ENCODE peak calls at places on chromosomes 7 and 10, in eight cellular contexts. W is sigmoid colon, M is stomach, E is esophagus squamous epithelium, G is H1, V is HCT116, S is A549, D is prostate gland. X is an unnamed sample. For H3K4me1, the result is how much of the 10 kb centered on the place peaks cover.

GRCh38 chr7:4820405-4820967 is 41.3 kb downstream of the PAPOLB start:
- DNase-seq in M (no peak), G (no peak), E (no peak), S (no peak), V (no peak), W (no peak), D (no peak), X (no peak)

GRCh38 chr7:114979803-114980507 is 58.1 kb downstream of the MDFIC start:
- DNase-seq in M (no peak), S (no peak), E (no peak), W (no peak), V (no peak), G (no peak), D (no peak), X (no peak)

GRCh38 chr10:60230892-60231291 is 158.8 kb downstream of the ANK3 start:
- DNase-seq in E (no peak), D (no peak), W (no peak), V (no peak), S (no peak), M (no peak), G (no peak), X (no peak)

GRCh38 chr7:94510582-94511456 is 1.2 kb downstream of the CASD1 start:
- DNase-seq in S (peak), W (no peak), G (peak), D (peak), E (no peak), V (no peak), M (peak), X (peak)

GRCh38 chr7:105978035-105978434 is 15.0 kb downstream of the CDHR3 start:
- DNase-seq in M (no peak), W (no peak), V (no peak), S (no peak), G (no peak), E (no peak), D (no peak), X (no peak)

GRCh38 chr10:47264797-47265281 is 35.2 kb upstream of the GDF10 start:
- DNase-seq in D (no peak), V (no peak), G (no peak), M (no peak), W (no peak), E (no peak), S (no peak), X (no peak)

GRCh38 chr10:65350619-65351018 is 1575.2 kb upstream of the LRRTM3 start:
- DNase-seq in W (no peak), D (no peak), S (no peak), V (no peak), G (no peak), E (no peak), M (no peak), X (no peak)

GRCh38 chr7:34471844-34472243 is 186.2 kb upstream of the NPSR1 start:
- DNase-seq in M (no peak), W (no peak), G (no peak), V (no peak), S (no peak), E (no peak), D (no peak), X (no peak)

GRCh38 chr7:68547794-68548193 is 1050.5 kb upstream of the AUTS2 start:
- DNase-seq in D (no peak), V (no peak), M (no peak), W (no peak), S (peak), E (no peak), G (no peak), X (no peak)

GRCh38 chr7:132837529-132837928 is 244.4 kb downstream of the CHCHD3 start:
- DNase-seq in G (no peak), D (no peak), S (no peak), M (no peak), V (no peak), E (no peak), W (no peak), X (no peak)

GRCh38 chr7:39540320-39540719 is 25.9 kb upstream of the YAE1 start:
- DNase-seq in V (no peak), G (no peak), E (no peak), S (no peak), D (no peak), M (no peak), W (no peak), X (no peak)

GRCh38 chr7:155227788-155228458 is 69.8 kb upstream of the INSIG1 start:
- DNase-seq in E (no peak), G (no peak), W (peak), V (no peak), D (no peak), S (no peak), M (no peak), X (no peak)

GRCh38 chr7:7639847-7640220 is 718 bp upstream of the UMAD1 start:
- DNase-seq in G (no peak), W (no peak), D (peak), S (peak), E (no peak), V (no peak), M (no peak), X (no peak)

GRCh38 chr10:110820321-110820814 is 51.4 kb upstream of the PDCD4 start:
- DNase-seq in G (no peak), S (no peak), M (no peak), V (no peak), D (peak), W (peak), E (no peak), X (peak)

GRCh38 chr7:112362053-112362650 is 88.1 kb upstream of the IFRD1 start:
- DNase-seq in G (no peak), S (no peak), M (no peak), D (no peak), V (no peak), W (no peak), E (no peak), X (no peak)

GRCh38 chr7:31788891-31789680 is 102.1 kb downstream of the PPP1R17 start:
- DNase-seq in E (no peak), W (no peak), M (no peak), S (no peak), V (no peak), G (no peak), D (no peak), X (no peak)

GRCh38 chr10:70191906-70192305 is 21.6 kb upstream of the SAR1A start:
- DNase-seq in V (no peak), W (no peak), D (no peak), M (no peak), G (no peak), S (no peak), E (no peak), X (no peak)

GRCh38 chr7:132407764-132408163 is 168.5 kb downstream of the PLXNA4 start:
- DNase-seq in G (no peak), D (no peak), M (no peak), W (no peak), E (no peak), S (no peak), V (no peak), X (no peak)

GRCh38 chr7:91899563-91899962 is 19.1 kb upstream of the MTERF1 start:
- DNase-seq in G (no peak), S (no peak), V (no peak), D (no peak), W (no peak), E (no peak), M (no peak), X (no peak)

GRCh38 chr7:33500590-33500989 is 371.2 kb downstream of the BBS9 start:
- DNase-seq in E (no peak), M (no peak), S (no peak), D (no peak), W (no peak), G (no peak), V (no peak), X (no peak)

GRCh38 chr7:2710901-2711551 is 23.0 kb downstream of the AMZ1 start:
- DNase-seq in S (no peak), E (no peak), D (no peak), V (no peak), W (no peak), M (no peak), G (no peak), X (no peak)

GRCh38 chr7:99953649-99954048 is 22.2 kb downstream of the AZGP1 start:
- DNase-seq in E (no peak), W (no peak), S (no peak), V (no peak), D (peak), M (no peak), G (no peak), X (no peak)

GRCh38 chr7:155953781-155954549 is 141.7 kb upstream of the SHH start:
- DNase-seq in W (peak), S (no peak), E (no peak), G (no peak), D (no peak), M (peak), V (no peak), X (no peak)

GRCh38 chr7:115933463-115933862 is 97.1 kb downstream of the TFEC start:
- DNase-seq in D (no peak), E (no peak), M (no peak), S (no peak), W (no peak), G (no peak), V (no peak), X (no peak)

DNA sequence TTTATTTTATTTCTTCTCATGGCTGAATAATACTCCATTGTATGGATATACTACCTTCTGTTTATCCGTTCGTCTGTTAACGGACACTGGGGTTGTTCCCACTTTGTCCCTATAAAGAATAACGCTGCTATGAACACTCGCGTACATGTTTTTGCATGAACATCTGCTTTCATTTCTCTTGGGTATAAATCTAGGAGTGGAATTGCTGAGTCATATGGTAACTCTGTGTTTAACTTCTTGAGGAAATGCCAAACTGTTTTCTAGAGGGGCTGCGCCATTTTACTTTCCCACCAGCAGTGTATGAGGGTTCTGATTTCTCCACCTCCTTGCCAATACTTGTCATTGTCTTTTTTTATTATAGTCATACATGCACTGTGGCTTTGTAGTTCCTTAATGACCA is 20.7 kb upstream of the RASSF4 start:
- DNase-seq in W (no peak), S (no peak), G (no peak), V (no peak), M (no peak), E (no peak), D (no peak), X (no peak)
- H3K4me1 ChIP-seq in W (under half), S (under half), G (under half), V (under half), M (under half), E (under half), D (under half), X (under half)

GRCh38 chr7:37446371-37446770 is 2.3 kb downstream of the ELMO1 start:
- DNase-seq in W (no peak), D (no peak), E (no peak), G (no peak), V (no peak), M (no peak), S (no peak), X (no peak)

GRCh38 chr7:37448057-37448636 is 517 bp downstream of the ELMO1 start:
- DNase-seq in D (no peak), E (no peak), W (peak), V (no peak), M (no peak), G (no peak), S (peak), X (no peak)

GRCh38 chr7:37449621-37450020 is 957 bp upstream of the ELMO1 start:
- DNase-seq in W (no peak), M (no peak), G (no peak), D (no peak), E (no peak), V (no peak), S (no peak), X (no peak)

GRCh38 chr7:37450035-37450434 is 1.4 kb upstream of the ELMO1 start:
- DNase-seq in M (no peak), W (no peak), D (no peak), E (no peak), G (no peak), V (no peak), S (no peak), X (no peak)

DNA sequence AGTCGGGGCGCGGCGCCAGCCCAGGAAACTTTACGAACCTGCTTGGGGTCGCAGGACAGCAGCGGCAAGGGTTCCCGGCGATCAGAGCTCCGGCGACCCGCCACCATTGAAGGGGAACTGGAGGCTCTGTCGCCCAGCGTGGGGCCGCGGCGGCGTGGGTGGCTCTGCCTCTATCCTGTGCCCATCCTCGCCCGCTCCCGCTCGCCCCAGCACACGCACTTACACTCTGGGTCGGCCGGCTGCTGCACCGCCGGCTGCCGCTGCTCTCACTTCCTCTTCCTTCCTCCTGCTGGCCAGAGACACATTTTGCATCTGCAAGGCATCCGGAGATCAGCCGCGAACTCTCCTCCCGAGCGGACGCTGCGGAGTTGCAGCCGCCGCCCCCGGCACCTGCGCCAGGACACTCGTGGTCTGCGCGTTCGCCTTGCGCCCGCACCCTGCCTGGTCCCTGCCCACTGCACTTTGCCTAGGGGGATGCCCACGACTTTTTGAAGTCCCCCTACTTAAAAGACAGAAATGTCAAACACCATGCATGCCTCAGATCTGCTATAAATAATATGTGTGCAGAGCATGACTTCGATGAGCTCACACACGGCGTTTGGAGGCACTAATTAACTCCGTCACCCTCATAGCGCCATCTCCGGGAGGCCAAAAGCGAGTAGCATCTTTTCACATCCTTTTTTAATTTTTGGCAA is at the start of gene ELMO1:
- DNase-seq in W (peak), D (peak), S (peak), M (peak), E (peak), V (no peak), G (peak), X (peak)
- TF ChIP-seq POLR2A in W (peak), D (no peak), S (peak), M (no peak), E (no peak), V (no peak), G (no peak), X (no peak)

GRCh38 chr7:41699532-41699931 is 3.4 kb downstream of the INHBA start:
- DNase-seq in E (no peak), S (no peak), G (no peak), M (no peak), D (no peak), V (no peak), W (no peak), X (peak)

GRCh38 chr7:41702635-41703371 is at the start of gene INHBA:
- DNase-seq in S (no peak), G (no peak), M (no peak), V (no peak), E (no peak), D (no peak), W (no peak), X (no peak)

GRCh38 chr7:41701068-41701467 is 1.8 kb downstream of the INHBA start:
- DNase-seq in D (no peak), V (no peak), S (no peak), G (no peak), W (no peak), E (no peak), M (no peak), X (no peak)

GRCh38 chr7:41700044-41700471 is 2.8 kb downstream of the INHBA start:
- DNase-seq in W (no peak), S (no peak), M (no peak), E (no peak), V (no peak), G (no peak), D (no peak), X (no peak)

GRCh38 chr7:41701542-41701941 is 1.3 kb downstream of the INHBA start:
- DNase-seq in W (no peak), M (no peak), V (no peak), E (no peak), G (no peak), S (no peak), D (no peak), X (no peak)
- H3K4me1 ChIP-seq in W (under half), M (under half), V (under half), E (under half), G (under half), S (under half), D (under half), X (under half)

DNA sequence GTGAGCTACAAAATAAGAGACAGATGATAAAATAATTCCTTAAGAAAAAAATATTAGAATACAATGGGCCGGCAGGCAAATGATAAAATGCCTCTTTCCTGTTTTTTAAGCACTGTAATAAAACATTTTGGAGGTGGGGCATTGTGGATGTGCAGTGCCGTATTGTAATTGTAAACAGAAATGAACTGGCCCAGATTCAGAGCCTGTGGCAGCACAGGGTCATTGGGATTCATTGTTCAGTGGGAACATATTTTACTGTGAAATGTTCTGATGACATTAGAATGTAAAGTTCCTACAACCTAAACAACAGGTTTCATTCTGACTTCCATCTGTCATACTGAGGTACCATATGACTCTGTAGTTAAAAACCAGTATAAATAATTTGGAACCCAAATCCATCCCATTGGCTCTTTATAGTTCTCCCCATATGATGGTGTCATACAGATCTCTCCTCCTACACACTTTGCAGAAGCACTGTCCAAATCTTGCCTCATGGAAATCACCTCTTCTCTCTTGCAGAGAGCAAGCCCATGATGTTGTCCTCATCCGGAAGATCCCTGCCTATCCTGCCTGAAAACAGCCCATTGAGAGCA is 264.6 kb downstream of the WDR37 start:
- DNase-seq in V (no peak), E (no peak), S (no peak), G (no peak), M (no peak), D (peak), W (no peak), X (no peak)
- TF ChIP-seq POLR2A in V (no peak), E (no peak), S (no peak), G (no peak), M (no peak), D (no peak), W (no peak), X (no peak)

DNA sequence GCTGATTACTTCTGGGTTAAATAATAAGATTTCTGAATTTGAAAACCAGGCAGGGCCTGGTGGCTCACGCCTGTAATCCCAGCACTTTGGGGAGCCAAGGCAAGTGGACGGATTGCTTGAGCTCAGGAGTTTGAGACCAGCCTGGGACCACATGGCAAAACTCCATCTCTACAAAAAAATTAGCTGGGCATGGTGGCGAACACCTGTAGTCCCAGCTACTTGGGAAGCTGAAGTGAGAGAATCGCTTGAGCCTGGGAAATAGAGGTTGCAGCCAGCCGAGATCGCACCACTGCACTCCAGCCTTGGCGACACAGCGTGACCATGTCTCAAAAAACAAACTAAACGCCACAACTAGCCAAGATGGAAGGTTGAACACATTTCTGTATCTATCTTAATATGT is 3.5 kb downstream of the CYCS start:
- DNase-seq in V (no peak), W (no peak), M (no peak), G (no peak), D (no peak), S (no peak), E (no peak), X (no peak)
- H3K4me1 ChIP-seq in V (under half), W (under half), M (under half), G (under half), D (under half), S (under half), E (under half), X (under half)

GRCh38 chr10:74189999-74190421 is 39.0 kb downstream of the ADK start:
- DNase-seq in S (no peak), V (peak), D (peak), E (no peak), G (no peak), M (no peak), W (no peak), X (no peak)
- TF ChIP-seq POLR2A in S (no peak), V (no peak), D (no peak), E (no peak), G (no peak), M (no peak), W (no peak), X (no peak)

GRCh38 chr10:121332829-121333765 is 265.1 kb downstream of the FGFR2 start:
- DNase-seq in W (no peak), S (no peak), M (no peak), V (no peak), D (peak), G (no peak), E (no peak), X (no peak)
- H3K4me1 ChIP-seq in W (under half), S (under half), M (under half), V (under half), D (under half), G (under half), E (under half), X (under half)

X was measured in ovary.